ENCODE peak calls at places on chromosome 14, in nine cellular contexts. One of them, this sample, is unnamed.

GRCh38 chr14:22780941-22781605 is 14.6 kb downstream of the OXA1L start:
- DNase-seq in fibroblast of the aortic adventitia: no peak
- DNase-seq in stimulated activated CD4-positive, alpha-beta T cell treated with anti-CD3 and anti-CD28 coated beads, Interleukin-4, amount 100 ng/mL, for 48 hours: no peak
- DNase-seq in DMS53: no peak
- DNase-seq in CMK: peak
- DNase-seq in mammary epithelial cell: no peak
- DNase-seq in choroid plexus epithelial cell: no peak
- DNase-seq in HTR-8/SVneo: no peak
- DNase-seq in cardiac muscle cell: no peak
- DNase-seq in this sample: no peak

GRCh38 chr14:99035712-99036593 is 236.0 kb downstream of the BCL11B start:
- DNase-seq in fibroblast of the aortic adventitia: peak
- DNase-seq in stimulated activated CD4-positive, alpha-beta T cell treated with anti-CD3 and anti-CD28 coated beads, Interleukin-4, amount 100 ng/mL, for 48 hours: no peak
- DNase-seq in DMS53: no peak
- DNase-seq in CMK: no peak
- DNase-seq in mammary epithelial cell: peak
- DNase-seq in choroid plexus epithelial cell: peak
- DNase-seq in HTR-8/SVneo: peak
- DNase-seq in cardiac muscle cell: peak
- DNase-seq in this sample: peak

GRCh38 chr14:64792231-64792630 is 87.5 kb downstream of the SPTB start:
- DNase-seq in fibroblast of the aortic adventitia: no peak
- DNase-seq in stimulated activated CD4-positive, alpha-beta T cell treated with anti-CD3 and anti-CD28 coated beads, Interleukin-4, amount 100 ng/mL, for 48 hours: no peak
- DNase-seq in DMS53: no peak
- DNase-seq in CMK: no peak
- DNase-seq in mammary epithelial cell: no peak
- DNase-seq in choroid plexus epithelial cell: no peak
- DNase-seq in HTR-8/SVneo: no peak
- DNase-seq in cardiac muscle cell: peak
- DNase-seq in this sample: no peak

GRCh38 chr14:67510836-67511235 is 22.3 kb upstream of the PLEKHH1 start:
- DNase-seq in fibroblast of the aortic adventitia: no peak
- DNase-seq in stimulated activated CD4-positive, alpha-beta T cell treated with anti-CD3 and anti-CD28 coated beads, Interleukin-4, amount 100 ng/mL, for 48 hours: no peak
- DNase-seq in DMS53: no peak
- DNase-seq in CMK: no peak
- DNase-seq in mammary epithelial cell: no peak
- DNase-seq in choroid plexus epithelial cell: no peak
- DNase-seq in HTR-8/SVneo: no peak
- DNase-seq in cardiac muscle cell: peak
- DNase-seq in this sample: peak

GRCh38 chr14:32980178-32980886 is 41.7 kb downstream of the NPAS3 start:
- DNase-seq in fibroblast of the aortic adventitia: no peak
- DNase-seq in stimulated activated CD4-positive, alpha-beta T cell treated with anti-CD3 and anti-CD28 coated beads, Interleukin-4, amount 100 ng/mL, for 48 hours: no peak
- DNase-seq in DMS53: no peak
- DNase-seq in CMK: no peak
- DNase-seq in mammary epithelial cell: no peak
- DNase-seq in choroid plexus epithelial cell: no peak
- DNase-seq in HTR-8/SVneo: no peak
- DNase-seq in cardiac muscle cell: no peak
- DNase-seq in this sample: no peak

GRCh38 chr14:103881927-103882281 is 34.5 kb upstream of the PPP1R13B start:
- DNase-seq in fibroblast of the aortic adventitia: no peak
- DNase-seq in stimulated activated CD4-positive, alpha-beta T cell treated with anti-CD3 and anti-CD28 coated beads, Interleukin-4, amount 100 ng/mL, for 48 hours: no peak
- DNase-seq in DMS53: no peak
- DNase-seq in CMK: no peak
- DNase-seq in mammary epithelial cell: no peak
- DNase-seq in choroid plexus epithelial cell: no peak
- DNase-seq in HTR-8/SVneo: no peak
- DNase-seq in cardiac muscle cell: no peak
- DNase-seq in this sample: no peak

GRCh38 chr14:90785474-90785873 is 30.8 kb downstream of the TTC7B start:
- DNase-seq in fibroblast of the aortic adventitia: no peak
- DNase-seq in stimulated activated CD4-positive, alpha-beta T cell treated with anti-CD3 and anti-CD28 coated beads, Interleukin-4, amount 100 ng/mL, for 48 hours: no peak
- DNase-seq in DMS53: no peak
- DNase-seq in CMK: no peak
- DNase-seq in mammary epithelial cell: no peak
- DNase-seq in choroid plexus epithelial cell: peak
- DNase-seq in HTR-8/SVneo: no peak
- DNase-seq in cardiac muscle cell: peak
- DNase-seq in this sample: no peak

GRCh38 chr14:73700325-73700724 is 13.9 kb downstream of the PNMA1 start:
- DNase-seq in fibroblast of the aortic adventitia: no peak
- DNase-seq in stimulated activated CD4-positive, alpha-beta T cell treated with anti-CD3 and anti-CD28 coated beads, Interleukin-4, amount 100 ng/mL, for 48 hours: no peak
- DNase-seq in DMS53: peak
- DNase-seq in CMK: no peak
- DNase-seq in mammary epithelial cell: no peak
- DNase-seq in choroid plexus epithelial cell: no peak
- DNase-seq in HTR-8/SVneo: no peak
- DNase-seq in cardiac muscle cell: no peak
- DNase-seq in this sample: no peak

GRCh38 chr14:100902295-100902694 is 1.2 kb downstream of the RTL1 start:
- DNase-seq in fibroblast of the aortic adventitia: no peak
- DNase-seq in stimulated activated CD4-positive, alpha-beta T cell treated with anti-CD3 and anti-CD28 coated beads, Interleukin-4, amount 100 ng/mL, for 48 hours: no peak
- DNase-seq in DMS53: no peak
- DNase-seq in CMK: no peak
- DNase-seq in mammary epithelial cell: no peak
- DNase-seq in choroid plexus epithelial cell: no peak
- DNase-seq in HTR-8/SVneo: no peak
- DNase-seq in cardiac muscle cell: no peak
- DNase-seq in this sample: no peak

GRCh38 chr14:77574446-77575125 is 41.9 kb downstream of the SPTLC2 start:
- DNase-seq in fibroblast of the aortic adventitia: peak
- DNase-seq in stimulated activated CD4-positive, alpha-beta T cell treated with anti-CD3 and anti-CD28 coated beads, Interleukin-4, amount 100 ng/mL, for 48 hours: no peak
- DNase-seq in DMS53: peak
- DNase-seq in CMK: no peak
- DNase-seq in mammary epithelial cell: no peak
- DNase-seq in choroid plexus epithelial cell: peak
- DNase-seq in HTR-8/SVneo: no peak
- DNase-seq in cardiac muscle cell: no peak
- DNase-seq in this sample: peak

GRCh38 chr14:77458249-77458950 is 507 bp downstream of the AHSA1 start:
- DNase-seq in fibroblast of the aortic adventitia: peak
- DNase-seq in stimulated activated CD4-positive, alpha-beta T cell treated with anti-CD3 and anti-CD28 coated beads, Interleukin-4, amount 100 ng/mL, for 48 hours: peak
- DNase-seq in DMS53: peak
- DNase-seq in CMK: peak
- DNase-seq in mammary epithelial cell: peak
- DNase-seq in choroid plexus epithelial cell: peak
- DNase-seq in HTR-8/SVneo: peak
- DNase-seq in cardiac muscle cell: peak
- DNase-seq in this sample: peak

GRCh38 chr14:61489932-61490331 is 168.6 kb downstream of the PRKCH start:
- DNase-seq in fibroblast of the aortic adventitia: no peak
- DNase-seq in stimulated activated CD4-positive, alpha-beta T cell treated with anti-CD3 and anti-CD28 coated beads, Interleukin-4, amount 100 ng/mL, for 48 hours: no peak
- DNase-seq in DMS53: no peak
- DNase-seq in CMK: no peak
- DNase-seq in mammary epithelial cell: no peak
- DNase-seq in choroid plexus epithelial cell: no peak
- DNase-seq in HTR-8/SVneo: no peak
- DNase-seq in cardiac muscle cell: peak
- DNase-seq in this sample: no peak

GRCh38 chr14:96085369-96085768 is 46.2 kb downstream of the C14orf132 start:
- DNase-seq in fibroblast of the aortic adventitia: no peak
- DNase-seq in stimulated activated CD4-positive, alpha-beta T cell treated with anti-CD3 and anti-CD28 coated beads, Interleukin-4, amount 100 ng/mL, for 48 hours: no peak
- DNase-seq in DMS53: peak
- DNase-seq in CMK: no peak
- DNase-seq in mammary epithelial cell: peak
- DNase-seq in choroid plexus epithelial cell: no peak
- DNase-seq in HTR-8/SVneo: no peak
- DNase-seq in cardiac muscle cell: no peak
- DNase-seq in this sample: no peak

GRCh38 chr14:35261774-35262173 is 30.4 kb upstream of the PSMA6 start:
- DNase-seq in fibroblast of the aortic adventitia: peak
- DNase-seq in stimulated activated CD4-positive, alpha-beta T cell treated with anti-CD3 and anti-CD28 coated beads, Interleukin-4, amount 100 ng/mL, for 48 hours: no peak
- DNase-seq in DMS53: no peak
- DNase-seq in CMK: no peak
- DNase-seq in mammary epithelial cell: no peak
- DNase-seq in choroid plexus epithelial cell: peak
- DNase-seq in HTR-8/SVneo: no peak
- DNase-seq in cardiac muscle cell: peak
- DNase-seq in this sample: peak

GRCh38 chr14:21498540-21499526 is 12.3 kb downstream of the METTL3 start:
- DNase-seq in fibroblast of the aortic adventitia: peak
- DNase-seq in stimulated activated CD4-positive, alpha-beta T cell treated with anti-CD3 and anti-CD28 coated beads, Interleukin-4, amount 100 ng/mL, for 48 hours: no peak
- DNase-seq in DMS53: peak
- DNase-seq in CMK: peak
- DNase-seq in mammary epithelial cell: peak
- DNase-seq in choroid plexus epithelial cell: peak
- DNase-seq in HTR-8/SVneo: peak
- DNase-seq in cardiac muscle cell: peak
- DNase-seq in this sample: peak

GRCh38 chr14:99198746-99199145 is 73.3 kb downstream of the BCL11B start:
- DNase-seq in fibroblast of the aortic adventitia: no peak
- DNase-seq in stimulated activated CD4-positive, alpha-beta T cell treated with anti-CD3 and anti-CD28 coated beads, Interleukin-4, amount 100 ng/mL, for 48 hours: no peak
- DNase-seq in DMS53: no peak
- DNase-seq in CMK: no peak
- DNase-seq in mammary epithelial cell: no peak
- DNase-seq in choroid plexus epithelial cell: no peak
- DNase-seq in HTR-8/SVneo: no peak
- DNase-seq in cardiac muscle cell: no peak
- DNase-seq in this sample: no peak

GRCh38 chr14:99415496-99416281 is 65.0 kb downstream of the SETD3 start:
- DNase-seq in fibroblast of the aortic adventitia: peak
- DNase-seq in stimulated activated CD4-positive, alpha-beta T cell treated with anti-CD3 and anti-CD28 coated beads, Interleukin-4, amount 100 ng/mL, for 48 hours: peak
- DNase-seq in DMS53: peak
- DNase-seq in CMK: peak
- DNase-seq in mammary epithelial cell: peak
- DNase-seq in choroid plexus epithelial cell: peak
- DNase-seq in HTR-8/SVneo: peak
- DNase-seq in cardiac muscle cell: peak
- DNase-seq in this sample: peak

GRCh38 chr14:74661726-74662450 is 49.9 kb upstream of the LTBP2 start:
- DNase-seq in fibroblast of the aortic adventitia: no peak
- DNase-seq in stimulated activated CD4-positive, alpha-beta T cell treated with anti-CD3 and anti-CD28 coated beads, Interleukin-4, amount 100 ng/mL, for 48 hours: no peak
- DNase-seq in DMS53: no peak
- DNase-seq in CMK: no peak
- DNase-seq in mammary epithelial cell: no peak
- DNase-seq in choroid plexus epithelial cell: no peak
- DNase-seq in HTR-8/SVneo: no peak
- DNase-seq in cardiac muscle cell: no peak
- DNase-seq in this sample: no peak

GRCh38 chr14:20343092-20343854 is at the start of gene PARP2:
- DNase-seq in fibroblast of the aortic adventitia: peak
- DNase-seq in stimulated activated CD4-positive, alpha-beta T cell treated with anti-CD3 and anti-CD28 coated beads, Interleukin-4, amount 100 ng/mL, for 48 hours: peak
- DNase-seq in DMS53: peak
- DNase-seq in CMK: peak
- DNase-seq in mammary epithelial cell: peak
- DNase-seq in choroid plexus epithelial cell: peak
- DNase-seq in HTR-8/SVneo: peak
- DNase-seq in cardiac muscle cell: peak
- DNase-seq in this sample: peak

GRCh38 chr14:60753264-60754126 is 18.9 kb downstream of the MNAT1 start:
- DNase-seq in fibroblast of the aortic adventitia: no peak
- DNase-seq in stimulated activated CD4-positive, alpha-beta T cell treated with anti-CD3 and anti-CD28 coated beads, Interleukin-4, amount 100 ng/mL, for 48 hours: peak
- DNase-seq in DMS53: no peak
- DNase-seq in CMK: no peak
- DNase-seq in mammary epithelial cell: no peak
- DNase-seq in choroid plexus epithelial cell: peak
- DNase-seq in HTR-8/SVneo: no peak
- DNase-seq in cardiac muscle cell: peak
- DNase-seq in this sample: peak

GRCh38 chr14:34398024-34398423 is 64.0 kb downstream of the SPTSSA start:
- DNase-seq in fibroblast of the aortic adventitia: peak
- DNase-seq in stimulated activated CD4-positive, alpha-beta T cell treated with anti-CD3 and anti-CD28 coated beads, Interleukin-4, amount 100 ng/mL, for 48 hours: no peak
- DNase-seq in DMS53: no peak
- DNase-seq in CMK: no peak
- DNase-seq in mammary epithelial cell: no peak
- DNase-seq in choroid plexus epithelial cell: peak
- DNase-seq in HTR-8/SVneo: no peak
- DNase-seq in cardiac muscle cell: peak
- DNase-seq in this sample: no peak

GRCh38 chr14:92471919-92472318 is 41.7 kb upstream of the RIN3 start:
- DNase-seq in fibroblast of the aortic adventitia: peak
- DNase-seq in stimulated activated CD4-positive, alpha-beta T cell treated with anti-CD3 and anti-CD28 coated beads, Interleukin-4, amount 100 ng/mL, for 48 hours: no peak
- DNase-seq in DMS53: peak
- DNase-seq in CMK: no peak
- DNase-seq in mammary epithelial cell: peak
- DNase-seq in choroid plexus epithelial cell: peak
- DNase-seq in HTR-8/SVneo: peak
- DNase-seq in cardiac muscle cell: peak
- DNase-seq in this sample: peak

GRCh38 chr14:75714993-75715392 is 53.9 kb downstream of the TTLL5 start:
- DNase-seq in fibroblast of the aortic adventitia: no peak
- DNase-seq in stimulated activated CD4-positive, alpha-beta T cell treated with anti-CD3 and anti-CD28 coated beads, Interleukin-4, amount 100 ng/mL, for 48 hours: no peak
- DNase-seq in DMS53: no peak
- DNase-seq in CMK: no peak
- DNase-seq in mammary epithelial cell: no peak
- DNase-seq in choroid plexus epithelial cell: no peak
- DNase-seq in HTR-8/SVneo: no peak
- DNase-seq in cardiac muscle cell: no peak
- DNase-seq in this sample: no peak

GRCh38 chr14:56733396-56733795 is 76.9 kb downstream of the OTX2 start:
- DNase-seq in fibroblast of the aortic adventitia: no peak
- DNase-seq in stimulated activated CD4-positive, alpha-beta T cell treated with anti-CD3 and anti-CD28 coated beads, Interleukin-4, amount 100 ng/mL, for 48 hours: no peak
- DNase-seq in DMS53: no peak
- DNase-seq in CMK: no peak
- DNase-seq in mammary epithelial cell: no peak
- DNase-seq in choroid plexus epithelial cell: no peak
- DNase-seq in HTR-8/SVneo: no peak
- DNase-seq in cardiac muscle cell: no peak
- DNase-seq in this sample: no peak

GRCh38 chr14:68782091-68782981 is 10.5 kb downstream of the ZFP36L1 start:
- DNase-seq in fibroblast of the aortic adventitia: no peak
- DNase-seq in stimulated activated CD4-positive, alpha-beta T cell treated with anti-CD3 and anti-CD28 coated beads, Interleukin-4, amount 100 ng/mL, for 48 hours: no peak
- DNase-seq in DMS53: no peak
- DNase-seq in CMK: peak
- DNase-seq in mammary epithelial cell: no peak
- DNase-seq in choroid plexus epithelial cell: no peak
- DNase-seq in HTR-8/SVneo: no peak
- DNase-seq in cardiac muscle cell: no peak
- DNase-seq in this sample: no peak

GRCh38 chr14:68938515-68939423 is 40.3 kb downstream of the ACTN1 start:
- DNase-seq in fibroblast of the aortic adventitia: no peak
- DNase-seq in stimulated activated CD4-positive, alpha-beta T cell treated with anti-CD3 and anti-CD28 coated beads, Interleukin-4, amount 100 ng/mL, for 48 hours: no peak
- DNase-seq in DMS53: peak
- DNase-seq in CMK: no peak
- DNase-seq in mammary epithelial cell: no peak
- DNase-seq in choroid plexus epithelial cell: peak
- DNase-seq in HTR-8/SVneo: no peak
- DNase-seq in cardiac muscle cell: peak
- DNase-seq in this sample: no peak

GRCh38 chr14:45359766-45360165 is 106.8 kb upstream of the MIS18BP1 start:
- DNase-seq in fibroblast of the aortic adventitia: peak
- DNase-seq in stimulated activated CD4-positive, alpha-beta T cell treated with anti-CD3 and anti-CD28 coated beads, Interleukin-4, amount 100 ng/mL, for 48 hours: no peak
- DNase-seq in DMS53: no peak
- DNase-seq in CMK: no peak
- DNase-seq in mammary epithelial cell: no peak
- DNase-seq in choroid plexus epithelial cell: no peak
- DNase-seq in HTR-8/SVneo: no peak
- DNase-seq in cardiac muscle cell: no peak
- DNase-seq in this sample: peak

GRCh38 chr14:33728010-33728498 is 222.8 kb downstream of the EGLN3 start:
- DNase-seq in fibroblast of the aortic adventitia: no peak
- DNase-seq in stimulated activated CD4-positive, alpha-beta T cell treated with anti-CD3 and anti-CD28 coated beads, Interleukin-4, amount 100 ng/mL, for 48 hours: no peak
- DNase-seq in DMS53: peak
- DNase-seq in CMK: no peak
- DNase-seq in mammary epithelial cell: peak
- DNase-seq in choroid plexus epithelial cell: no peak
- DNase-seq in HTR-8/SVneo: no peak
- DNase-seq in cardiac muscle cell: no peak
- DNase-seq in this sample: no peak

GRCh38 chr14:87615822-87616679 is 376.9 kb downstream of the GALC start:
- DNase-seq in fibroblast of the aortic adventitia: peak
- DNase-seq in stimulated activated CD4-positive, alpha-beta T cell treated with anti-CD3 and anti-CD28 coated beads, Interleukin-4, amount 100 ng/mL, for 48 hours: peak
- DNase-seq in DMS53: peak
- DNase-seq in CMK: peak
- DNase-seq in mammary epithelial cell: peak
- DNase-seq in choroid plexus epithelial cell: peak
- DNase-seq in HTR-8/SVneo: peak
- DNase-seq in cardiac muscle cell: peak
- DNase-seq in this sample: peak

This sample was measured in fibroblast of mammary gland.